ENCODE peak calls at places on chromosomes 5 and 9, in ten cellular contexts. K, B, Z, O, T, W, I, H, Q and L are unnamed samples.

GRCh38 chr5:110925398-110925797 is 146.1 kb upstream of the TSLP start:
- DNase-seq in Q (no peak), Z (no peak), H (no peak), K (no peak), B (no peak), O (peak; percentile 65), W (no peak), I (no peak), T (no peak), L (no peak)

GRCh38 chr5:119527346-119527745 is 75.0 kb downstream of the HSD17B4 start:
- DNase-seq in T (no peak), B (no peak), K (no peak), H (peak; percentile 43), Q (no peak), O (peak; percentile 24), W (no peak), I (no peak), Z (no peak), L (no peak)

GRCh38 chr9:26502311-26502710 is 390.3 kb downstream of the CAAP1 start:
- DNase-seq in Z (no peak), Q (no peak), H (no peak), K (no peak), B (no peak), T (no peak), O (no peak), W (no peak), I (no peak), L (no peak)

GRCh38 chr5:172114875-172115422 is 73.1 kb downstream of the STK10 start:
- DNase-seq in Q (peak; percentile 81), O (no peak), K (peak; percentile 34), I (no peak), B (no peak), H (no peak), W (peak; percentile 65), Z (peak; percentile 90), T (no peak), L (peak; percentile 44)

GRCh38 chr5:154593091-154593490 is 115.1 kb upstream of the HAND1 start:
- DNase-seq in O (no peak), T (peak; percentile 15), K (no peak), Q (no peak), I (no peak), B (peak; percentile 20), Z (no peak), H (no peak), W (no peak), L (no peak)

GRCh38 chr5:138466058-138466899 is 1.0 kb downstream of the EGR1 start:
- DNase-seq in W (no peak), I (peak; percentile 50), Q (no peak), O (no peak), K (peak; percentile 26), T (no peak), B (no peak), Z (peak; percentile 40), H (peak; percentile 72), L (no peak)

GRCh38 chr9:131678499-131679111 is 61.3 kb downstream of the RAPGEF1 start:
- DNase-seq in Z (peak; percentile 87), I (peak; percentile 72), T (peak; percentile 84), H (peak; percentile 94), B (peak; percentile 92), Q (peak; percentile 85), K (peak; percentile 46), O (peak; percentile 90), W (peak; percentile 84), L (peak; percentile 76)

GRCh38 chr5:78699565-78700143 is 51.1 kb upstream of the LHFPL2 start:
- DNase-seq in T (peak; percentile 96), I (peak; percentile 98), K (no peak), Z (no peak), O (peak; percentile 98), B (peak; percentile 84), Q (no peak), W (no peak), H (peak; percentile 98), L (no peak)

GRCh38 chr9:121734465-121734864 is 83.0 kb downstream of the DAB2IP start:
- DNase-seq in T (no peak), Q (no peak), K (no peak), O (no peak), B (no peak), W (no peak), Z (no peak), I (no peak), H (no peak), L (no peak)

GRCh38 chr5:82174128-82174918 is 103.8 kb downstream of the RPS23 start:
- DNase-seq in T (peak; percentile 37), Z (peak; percentile 86), I (peak; percentile 47), K (peak; percentile 31), W (peak; percentile 46), Q (no peak), O (peak; percentile 16), B (peak; percentile 29), H (peak; percentile 79), L (peak; percentile 26)

GRCh38 chr5:134124289-134125194 is 10.1 kb downstream of the TCF7 start:
- DNase-seq in O (peak; percentile 87), B (no peak), Z (no peak), K (no peak), H (peak; percentile 71), I (no peak), T (no peak), W (peak; percentile 45), Q (no peak), L (no peak)

GRCh38 chr9:36336511-36336910 is 63.6 kb downstream of the RNF38 start:
- DNase-seq in Z (no peak), B (no peak), K (no peak), O (no peak), T (no peak), H (no peak), W (no peak), Q (no peak), I (no peak), L (no peak)

GRCh38 chr9:124297553-124297905 is 39.8 kb downstream of the NEK6 start:
- DNase-seq in Z (no peak), I (peak; percentile 83), K (no peak), T (peak; percentile 90), Q (peak; percentile 87), B (peak; percentile 80), H (peak; percentile 92), W (no peak), O (peak; percentile 93), L (no peak)

GRCh38 chr5:68673451-68674180 is 420.2 kb upstream of the SLC30A5 start:
- DNase-seq in O (no peak), W (no peak), K (no peak), Q (no peak), H (peak; percentile 20), I (no peak), Z (no peak), B (no peak), T (no peak), L (no peak)

GRCh38 chr9:97808972-97809371 is 44.1 kb upstream of the FOXE1 start:
- DNase-seq in Z (no peak), O (no peak), H (peak; percentile 96), B (no peak), W (no peak), I (no peak), T (no peak), Q (no peak), K (no peak), L (no peak)

GRCh38 chr9:77440057-77440456 is 208.1 kb downstream of the GNA14 start:
- DNase-seq in Z (no peak), H (no peak), K (no peak), Q (no peak), W (no peak), O (no peak), I (no peak), B (peak; percentile 42), T (no peak), L (no peak)

GRCh38 chr9:14396171-14396570 is 82.2 kb upstream of the NFIB start:
- DNase-seq in O (no peak), I (no peak), T (no peak), Z (no peak), W (no peak), B (no peak), Q (no peak), K (no peak), H (no peak), L (no peak)

GRCh38 chr5:158770506-158770905 is 329.2 kb downstream of the EBF1 start:
- DNase-seq in Q (no peak), K (no peak), W (no peak), O (peak; percentile 13), T (no peak), B (no peak), H (peak; percentile 4), Z (no peak), I (peak; percentile 6), L (no peak)

GRCh38 chr9:133818444-133818843 is 80.3 kb upstream of the SARDH start:
- DNase-seq in Z (no peak), T (no peak), I (no peak), H (peak; percentile 2), B (no peak), Q (no peak), W (no peak), O (no peak), K (no peak), L (no peak)

GRCh38 chr5:43685271-43685950 is 82.4 kb downstream of the NNT start:
- DNase-seq in Q (no peak), O (no peak), I (no peak), K (no peak), Z (no peak), T (no peak), W (no peak), B (no peak), H (no peak), L (no peak)

GRCh38 chr5:116766470-116766947 is 191.9 kb upstream of the SEMA6A start:
- DNase-seq in H (peak; percentile 90), W (no peak), Z (peak; percentile 7), I (peak; percentile 84), B (no peak), T (peak; percentile 89), Q (no peak), K (no peak), O (peak; percentile 36), L (no peak)

GRCh38 chr5:115369430-115370144 is 73.1 kb upstream of the CCDC112 start:
- DNase-seq in I (no peak), Z (no peak), K (no peak), H (no peak), O (no peak), T (no peak), Q (no peak), B (no peak), W (no peak), L (no peak)

GRCh38 chr5:164364237-164364636 is 858.8 kb downstream of the MAT2B start:
- DNase-seq in K (no peak), O (no peak), Q (no peak), I (no peak), W (no peak), T (no peak), H (no peak), Z (no peak), B (no peak), L (no peak)

GRCh38 chr9:91914404-91914803 is 35.6 kb downstream of the ROR2 start:
- DNase-seq in O (no peak), T (no peak), Z (no peak), H (no peak), Q (peak; percentile 72), W (no peak), I (no peak), B (no peak), K (no peak), L (no peak)

GRCh38 chr5:5314626-5315025 is 107.9 kb upstream of the ICE1 start:
- DNase-seq in O (no peak), Q (peak; percentile 10), K (no peak), I (no peak), W (no peak), T (no peak), H (no peak), Z (no peak), B (no peak), L (no peak)

GRCh38 chr9:99858087-99858486 is 36.4 kb downstream of the NR4A3 start:
- DNase-seq in H (no peak), T (no peak), I (no peak), B (no peak), Z (no peak), K (no peak), W (no peak), O (no peak), Q (no peak), L (no peak)

GRCh38 chr9:7242126-7242525 is 484.4 kb downstream of the KDM4C start:
- DNase-seq in H (no peak), Q (no peak), I (no peak), W (no peak), K (no peak), Z (no peak), T (no peak), O (no peak), B (no peak), L (no peak)

GRCh38 chr5:163730206-163730782 is 224.9 kb downstream of the MAT2B start:
- DNase-seq in I (no peak), Z (no peak), W (no peak), T (no peak), O (peak; percentile 4), H (no peak), B (no peak), K (no peak), Q (no peak), L (no peak)